ENCODE peak calls at places on chromosomes 12 and 14, in seven cellular contexts. One of them, this sample, is unnamed. For H3K9me3 and H3K4me1, the result is how much of the 10 kb centered on the place peaks cover.

GRCh38 chr12:468671-469389 is 9.1 kb downstream of the B4GALNT3 start:
- DNase-seq in CD4-positive, alpha-beta memory T cell: no peak
- DNase-seq in right cardiac atrium: no peak
- DNase-seq in astrocyte: peak
- DNase-seq in psoas muscle: no peak
- DNase-seq in ovary: no peak
- DNase-seq in cardiac muscle cell: no peak
- DNase-seq in this sample: no peak

GRCh38 chr12:75820848-75821578 is 210.6 kb downstream of the PHLDA1 start:
- DNase-seq in CD4-positive, alpha-beta memory T cell: no peak
- DNase-seq in right cardiac atrium: peak
- DNase-seq in astrocyte: peak
- DNase-seq in psoas muscle: peak
- DNase-seq in ovary: peak
- DNase-seq in cardiac muscle cell: peak
- DNase-seq in this sample: no peak

GRCh38 chr12:95004610-95005009 is 1.1 kb upstream of the NDUFA12 start:
- DNase-seq in CD4-positive, alpha-beta memory T cell: no peak
- DNase-seq in right cardiac atrium: no peak
- DNase-seq in astrocyte: no peak
- DNase-seq in psoas muscle: no peak
- DNase-seq in ovary: no peak
- DNase-seq in cardiac muscle cell: peak
- DNase-seq in this sample: no peak

GRCh38 chr12:39300799-39301198 is 142.1 kb downstream of the KIF21A start:
- DNase-seq in CD4-positive, alpha-beta memory T cell: no peak
- DNase-seq in right cardiac atrium: no peak
- DNase-seq in astrocyte: peak
- DNase-seq in psoas muscle: no peak
- DNase-seq in ovary: no peak
- DNase-seq in cardiac muscle cell: peak
- DNase-seq in this sample: no peak

GRCh38 chr12:27319394-27319793 is 13.2 kb upstream of the BMAL2 start:
- DNase-seq in CD4-positive, alpha-beta memory T cell: no peak
- DNase-seq in right cardiac atrium: no peak
- DNase-seq in astrocyte: peak
- DNase-seq in psoas muscle: no peak
- DNase-seq in ovary: no peak
- DNase-seq in cardiac muscle cell: peak
- DNase-seq in this sample: no peak

GRCh38 chr14:106625181-106625580 is 1098.8 kb downstream of the TMEM121 start:
- DNase-seq in CD4-positive, alpha-beta memory T cell: no peak
- DNase-seq in right cardiac atrium: no peak
- DNase-seq in astrocyte: no peak
- DNase-seq in psoas muscle: no peak
- DNase-seq in ovary: no peak
- DNase-seq in cardiac muscle cell: no peak
- DNase-seq in this sample: no peak

GRCh38 chr12:95224202-95225170 is 6.9 kb downstream of the VEZT start:
- DNase-seq in CD4-positive, alpha-beta memory T cell: no peak
- DNase-seq in right cardiac atrium: no peak
- DNase-seq in astrocyte: peak
- DNase-seq in psoas muscle: no peak
- DNase-seq in ovary: no peak
- DNase-seq in cardiac muscle cell: peak
- DNase-seq in this sample: no peak

GRCh38 chr12:34335819-34336262 is 313.5 kb downstream of the ALG10 start:
- DNase-seq in CD4-positive, alpha-beta memory T cell: no peak
- DNase-seq in right cardiac atrium: no peak
- DNase-seq in astrocyte: no peak
- DNase-seq in psoas muscle: no peak
- DNase-seq in ovary: no peak
- DNase-seq in cardiac muscle cell: no peak
- DNase-seq in this sample: no peak

GRCh38 chr14:61750708-61751474 is 11.3 kb upstream of the SNAPC1 start:
- DNase-seq in CD4-positive, alpha-beta memory T cell: peak
- DNase-seq in right cardiac atrium: peak
- DNase-seq in astrocyte: peak
- DNase-seq in psoas muscle: peak
- DNase-seq in ovary: peak
- DNase-seq in cardiac muscle cell: peak
- DNase-seq in this sample: peak

GRCh38 chr12:130609966-130610365 is 106.1 kb downstream of the RIMBP2 start:
- DNase-seq in CD4-positive, alpha-beta memory T cell: no peak
- DNase-seq in right cardiac atrium: no peak
- DNase-seq in astrocyte: no peak
- DNase-seq in psoas muscle: no peak
- DNase-seq in ovary: no peak
- DNase-seq in cardiac muscle cell: no peak
- DNase-seq in this sample: no peak

GRCh38 chr12:130608132-130608531 is 108.0 kb downstream of the RIMBP2 start:
- DNase-seq in CD4-positive, alpha-beta memory T cell: no peak
- DNase-seq in right cardiac atrium: no peak
- DNase-seq in astrocyte: no peak
- DNase-seq in psoas muscle: no peak
- DNase-seq in ovary: no peak
- DNase-seq in cardiac muscle cell: no peak
- DNase-seq in this sample: no peak

GRCh38 chr12:130613131-130613530 is 103.0 kb downstream of the RIMBP2 start:
- DNase-seq in CD4-positive, alpha-beta memory T cell: no peak
- DNase-seq in right cardiac atrium: no peak
- DNase-seq in astrocyte: no peak
- DNase-seq in psoas muscle: no peak
- DNase-seq in ovary: no peak
- DNase-seq in cardiac muscle cell: no peak
- DNase-seq in this sample: no peak

GRCh38 chr12:130613831-130614230 is 102.3 kb downstream of the RIMBP2 start:
- DNase-seq in CD4-positive, alpha-beta memory T cell: no peak
- DNase-seq in right cardiac atrium: no peak
- DNase-seq in astrocyte: no peak
- DNase-seq in psoas muscle: no peak
- DNase-seq in ovary: no peak
- DNase-seq in cardiac muscle cell: no peak
- DNase-seq in this sample: no peak

GRCh38 chr12:130611026-130611905 is 104.8 kb downstream of the RIMBP2 start:
- DNase-seq in CD4-positive, alpha-beta memory T cell: no peak
- DNase-seq in right cardiac atrium: no peak
- DNase-seq in astrocyte: no peak
- DNase-seq in psoas muscle: no peak
- DNase-seq in ovary: no peak
- DNase-seq in cardiac muscle cell: no peak
- DNase-seq in this sample: no peak
- H3K9me3 ChIP-seq in CD4-positive, alpha-beta memory T cell: under half
- H3K9me3 ChIP-seq in right cardiac atrium: under half
- H3K9me3 ChIP-seq in astrocyte: under half
- H3K9me3 ChIP-seq in psoas muscle: under half
- H3K9me3 ChIP-seq in ovary: under half
- H3K9me3 ChIP-seq in cardiac muscle cell: under half
- H3K9me3 ChIP-seq in this sample: under half

GRCh38 chr12:117100851-117101673 is 1.8 kb upstream of the TESC start:
- DNase-seq in CD4-positive, alpha-beta memory T cell: no peak
- DNase-seq in right cardiac atrium: no peak
- DNase-seq in astrocyte: no peak
- DNase-seq in psoas muscle: no peak
- DNase-seq in ovary: peak
- DNase-seq in cardiac muscle cell: no peak
- DNase-seq in this sample: no peak

GRCh38 chr12:117098361-117099217 is 627 bp downstream of the TESC start:
- DNase-seq in CD4-positive, alpha-beta memory T cell: peak
- DNase-seq in right cardiac atrium: no peak
- DNase-seq in astrocyte: no peak
- DNase-seq in psoas muscle: no peak
- DNase-seq in ovary: no peak
- DNase-seq in cardiac muscle cell: no peak
- DNase-seq in this sample: no peak

GRCh38 chr12:117105902-117106301 is 6.7 kb upstream of the TESC start:
- DNase-seq in CD4-positive, alpha-beta memory T cell: peak
- DNase-seq in right cardiac atrium: no peak
- DNase-seq in astrocyte: no peak
- DNase-seq in psoas muscle: no peak
- DNase-seq in ovary: no peak
- DNase-seq in cardiac muscle cell: no peak
- DNase-seq in this sample: peak

GRCh38 chr12:117100251-117100650 is 1.0 kb upstream of the TESC start:
- DNase-seq in CD4-positive, alpha-beta memory T cell: no peak
- DNase-seq in right cardiac atrium: no peak
- DNase-seq in astrocyte: no peak
- DNase-seq in psoas muscle: no peak
- DNase-seq in ovary: no peak
- DNase-seq in cardiac muscle cell: no peak
- DNase-seq in this sample: no peak

DNA sequence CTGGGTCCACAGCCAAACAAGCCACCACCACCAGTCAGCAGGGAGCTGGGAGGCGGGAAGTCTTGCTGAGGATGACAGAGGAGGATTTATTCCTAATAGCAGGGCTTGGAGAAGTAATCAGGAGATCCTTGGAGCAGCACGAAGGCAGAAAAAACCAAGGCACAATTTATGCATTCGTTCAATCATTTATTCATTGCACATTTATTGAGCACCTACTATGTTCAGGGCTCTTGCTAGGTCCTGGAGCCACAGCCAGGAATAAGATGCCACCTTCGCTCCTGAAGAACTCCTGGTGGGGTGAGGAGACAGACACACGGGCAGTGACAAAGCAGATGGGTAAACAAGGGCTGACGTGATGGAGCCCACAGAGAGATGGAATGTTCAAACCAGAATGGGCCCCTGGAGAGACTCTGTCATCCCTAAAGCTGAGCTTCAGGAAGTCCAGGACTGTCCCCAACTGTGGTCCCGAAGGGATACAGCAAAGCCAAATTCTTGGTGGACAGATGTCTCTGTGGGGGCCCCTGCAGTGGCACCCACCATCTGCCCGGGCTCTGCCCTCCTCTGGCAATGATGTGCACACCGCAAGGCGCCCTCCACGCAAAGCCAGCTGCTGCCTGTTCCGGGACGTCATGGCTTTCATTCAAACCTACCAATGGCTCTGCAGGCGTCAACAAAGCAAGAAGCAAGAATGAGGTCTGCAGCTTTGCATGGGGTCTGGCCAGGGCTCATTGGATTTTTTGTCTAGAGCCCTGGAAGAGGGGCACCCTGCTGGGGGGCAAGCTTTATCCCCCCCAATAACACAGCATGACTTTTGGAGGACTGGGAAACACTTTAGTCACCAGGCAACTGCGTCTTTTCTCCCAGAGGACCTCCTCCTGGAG is 3.0 kb upstream of the TESC start:
- DNase-seq in CD4-positive, alpha-beta memory T cell: no peak
- DNase-seq in right cardiac atrium: no peak
- DNase-seq in astrocyte: no peak
- DNase-seq in psoas muscle: no peak
- DNase-seq in ovary: peak
- DNase-seq in cardiac muscle cell: no peak
- DNase-seq in this sample: no peak
- H3K4me1 ChIP-seq in CD4-positive, alpha-beta memory T cell: under half
- H3K4me1 ChIP-seq in right cardiac atrium: under half
- H3K4me1 ChIP-seq in astrocyte: under half
- H3K4me1 ChIP-seq in psoas muscle: under half
- H3K4me1 ChIP-seq in ovary: under half
- H3K4me1 ChIP-seq in cardiac muscle cell: under half
- H3K4me1 ChIP-seq in this sample: under half

GRCh38 chr12:8692573-8692972 is 5.2 kb upstream of the RIMKLB start:
- DNase-seq in CD4-positive, alpha-beta memory T cell: no peak
- DNase-seq in right cardiac atrium: no peak
- DNase-seq in astrocyte: peak
- DNase-seq in psoas muscle: no peak
- DNase-seq in ovary: peak
- DNase-seq in cardiac muscle cell: peak
- DNase-seq in this sample: no peak
- H3K27ac ChIP-seq in CD4-positive, alpha-beta memory T cell: no peak
- H3K27ac ChIP-seq in right cardiac atrium: peak
- H3K27ac ChIP-seq in astrocyte: no peak
- H3K27ac ChIP-seq in psoas muscle: peak
- H3K27ac ChIP-seq in ovary: peak
- H3K27ac ChIP-seq in cardiac muscle cell: peak
- H3K27ac ChIP-seq in this sample: no peak

GRCh38 chr12:133105620-133106019 is 24.5 kb downstream of the ZNF891 start:
- DNase-seq in CD4-positive, alpha-beta memory T cell: no peak
- DNase-seq in right cardiac atrium: no peak
- DNase-seq in astrocyte: no peak
- DNase-seq in psoas muscle: no peak
- DNase-seq in ovary: no peak
- DNase-seq in cardiac muscle cell: peak
- DNase-seq in this sample: no peak
- H3K9me3 ChIP-seq in CD4-positive, alpha-beta memory T cell: half or more
- H3K9me3 ChIP-seq in right cardiac atrium: under half
- H3K9me3 ChIP-seq in astrocyte: half or more
- H3K9me3 ChIP-seq in psoas muscle: half or more
- H3K9me3 ChIP-seq in ovary: under half
- H3K9me3 ChIP-seq in cardiac muscle cell: under half
- H3K9me3 ChIP-seq in this sample: half or more

GRCh38 chr14:71142375-71143038 is 235.2 kb downstream of the PCNX1 start:
- DNase-seq in CD4-positive, alpha-beta memory T cell: peak
- DNase-seq in right cardiac atrium: no peak
- DNase-seq in astrocyte: peak
- DNase-seq in psoas muscle: no peak
- DNase-seq in ovary: no peak
- DNase-seq in cardiac muscle cell: peak
- DNase-seq in this sample: no peak
- H3K4me1 ChIP-seq in CD4-positive, alpha-beta memory T cell: under half
- H3K4me1 ChIP-seq in right cardiac atrium: under half
- H3K4me1 ChIP-seq in astrocyte: under half
- H3K4me1 ChIP-seq in psoas muscle: under half
- H3K4me1 ChIP-seq in ovary: under half
- H3K4me1 ChIP-seq in cardiac muscle cell: under half
- H3K4me1 ChIP-seq in this sample: under half

GRCh38 chr12:69339999-69340398 is 8.2 kb upstream of the LYZ start:
- DNase-seq in CD4-positive, alpha-beta memory T cell: no peak
- DNase-seq in right cardiac atrium: no peak
- DNase-seq in astrocyte: no peak
- DNase-seq in psoas muscle: no peak
- DNase-seq in ovary: no peak
- DNase-seq in cardiac muscle cell: no peak
- DNase-seq in this sample: no peak
- H3K27ac ChIP-seq in CD4-positive, alpha-beta memory T cell: no peak
- H3K27ac ChIP-seq in right cardiac atrium: no peak
- H3K27ac ChIP-seq in astrocyte: no peak
- H3K27ac ChIP-seq in psoas muscle: no peak
- H3K27ac ChIP-seq in ovary: no peak
- H3K27ac ChIP-seq in cardiac muscle cell: no peak
- H3K27ac ChIP-seq in this sample: no peak